ENCODE peak calls at places on chromosome 16, in nine cellular contexts. X is PC-3, I is AG04449, Y is AG09309, C is tibial nerve, V is transverse colon, Z is body of pancreas, G is psoas muscle, Q is HepG2. M is an unnamed sample.

GRCh38 chr16:68760671-68761275 is 23.7 kb downstream of the CDH1 start:
- DNase-seq in X (peak; percentile 71), I (no peak), Y (no peak), C (no peak), V (peak; percentile 41), Z (peak; percentile 61), G (no peak), Q (peak; percentile 87), M (no peak)

GRCh38 chr16:75250089-75250808 is 1.2 kb downstream of the BCAR1 start:
- DNase-seq in X (peak; percentile 24), I (no peak), Y (no peak), C (no peak), V (peak; percentile 81), Z (peak; percentile 90), G (peak; percentile 41), Q (no peak), M (no peak)

GRCh38 chr16:57325458-57325857 is 33.1 kb upstream of the CCL22 start:
- DNase-seq in X (peak; percentile 22), I (no peak), Y (no peak), C (no peak), V (no peak), Z (no peak), G (no peak), Q (peak; percentile 43), M (no peak)

GRCh38 chr16:15054357-15055140 is 1.3 kb downstream of the NTAN1 start:
- DNase-seq in X (no peak), I (no peak), Y (no peak), C (no peak), V (no peak), Z (no peak), G (no peak), Q (no peak), M (no peak)

GRCh38 chr16:84178892-84179611 is 7.8 kb downstream of the TAF1C start:
- DNase-seq in X (no peak), I (no peak), Y (no peak), C (no peak), V (no peak), Z (no peak), G (no peak), Q (no peak), M (no peak)

GRCh38 chr16:55759983-55760664 is 72.8 kb downstream of the CES1 start:
- DNase-seq in X (no peak), I (no peak), Y (no peak), C (no peak), V (no peak), Z (no peak), G (peak; percentile 14), Q (peak; percentile 70), M (no peak)

GRCh38 chr16:60225541-60225940 is 1491.4 kb upstream of the GOT2 start:
- DNase-seq in X (no peak), I (no peak), Y (no peak), C (no peak), V (no peak), Z (no peak), G (no peak), Q (no peak), M (no peak)

GRCh38 chr16:29873319-29873718 is 10.3 kb upstream of the CDIPT start:
- DNase-seq in X (no peak), I (no peak), Y (no peak), C (no peak), V (no peak), Z (no peak), G (no peak), Q (no peak), M (no peak)

GRCh38 chr16:86584726-86585721 is 6.7 kb downstream of the FOXL1 start:
- DNase-seq in X (peak; percentile 84), I (no peak), Y (no peak), C (no peak), V (no peak), Z (no peak), G (no peak), Q (no peak), M (no peak)

GRCh38 chr16:78133919-78134318 is 34.5 kb downstream of the WWOX start:
- DNase-seq in X (peak; percentile 59), I (no peak), Y (no peak), C (no peak), V (no peak), Z (no peak), G (no peak), Q (peak; percentile 87), M (no peak)

GRCh38 chr16:50102046-50102756 is 36.4 kb downstream of the HEATR3 start:
- DNase-seq in X (no peak), I (peak; percentile 68), Y (peak; percentile 42), C (no peak), V (no peak), Z (no peak), G (no peak), Q (no peak), M (peak; percentile 23)

GRCh38 chr16:3861808-3862451 is 18.6 kb downstream of the CREBBP start:
- DNase-seq in X (no peak), I (no peak), Y (no peak), C (no peak), V (no peak), Z (no peak), G (no peak), Q (no peak), M (no peak)

GRCh38 chr16:15445450-15445849 is 11.1 kb downstream of the BMERB1 start:
- DNase-seq in X (no peak), I (no peak), Y (no peak), C (no peak), V (no peak), Z (no peak), G (no peak), Q (no peak), M (no peak)

GRCh38 chr16:28524544-28525179 is 14.1 kb downstream of the NUPR1 start:
- DNase-seq in X (no peak), I (no peak), Y (no peak), C (no peak), V (no peak), Z (no peak), G (no peak), Q (no peak), M (no peak)

GRCh38 chr16:2056077-2056476 is 8.3 kb downstream of the TSC2 start:
- DNase-seq in X (peak; percentile 15), I (no peak), Y (no peak), C (no peak), V (no peak), Z (no peak), G (no peak), Q (peak; percentile 38), M (no peak)
- TF ChIP-seq CTCF in X (peak; percentile 46), I (peak; percentile 33), Y (peak; percentile 43), C (no peak), V (no peak), Z (no peak), G (peak; percentile 11), Q (peak; percentile 71), M (no peak)

DNA sequence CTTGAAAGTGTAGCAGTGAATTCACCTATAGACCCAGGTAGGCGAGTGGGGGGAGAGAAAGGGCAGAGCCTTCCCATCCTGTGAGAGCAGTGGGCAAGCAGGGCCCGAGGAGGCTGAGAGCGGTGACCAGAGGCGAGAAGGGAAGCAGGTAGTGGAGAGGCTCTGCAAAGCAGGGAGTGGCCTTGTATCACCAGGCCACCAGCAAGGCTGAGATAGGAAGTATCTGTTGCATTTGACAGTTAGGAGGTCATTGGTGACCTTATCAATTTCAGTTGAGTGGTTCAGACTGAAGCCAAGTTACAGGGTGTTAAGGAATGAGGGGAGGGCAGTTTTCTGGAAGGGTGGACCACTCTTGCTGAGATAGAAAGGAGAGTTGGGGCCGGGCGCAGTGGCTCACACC is 10.7 kb upstream of the HSD3B7 start:
- DNase-seq in X (no peak), I (no peak), Y (no peak), C (no peak), V (no peak), Z (no peak), G (no peak), Q (no peak), M (no peak)
- H3K4me3 ChIP-seq in X (no peak overlapping the region), I (no peak overlapping the region), Y (no peak overlapping the region), C (no peak overlapping the region), V (no peak overlapping the region), Z (no peak overlapping the region), G (no peak overlapping the region), Q (no peak overlapping the region), M (no peak overlapping the region)

DNA sequence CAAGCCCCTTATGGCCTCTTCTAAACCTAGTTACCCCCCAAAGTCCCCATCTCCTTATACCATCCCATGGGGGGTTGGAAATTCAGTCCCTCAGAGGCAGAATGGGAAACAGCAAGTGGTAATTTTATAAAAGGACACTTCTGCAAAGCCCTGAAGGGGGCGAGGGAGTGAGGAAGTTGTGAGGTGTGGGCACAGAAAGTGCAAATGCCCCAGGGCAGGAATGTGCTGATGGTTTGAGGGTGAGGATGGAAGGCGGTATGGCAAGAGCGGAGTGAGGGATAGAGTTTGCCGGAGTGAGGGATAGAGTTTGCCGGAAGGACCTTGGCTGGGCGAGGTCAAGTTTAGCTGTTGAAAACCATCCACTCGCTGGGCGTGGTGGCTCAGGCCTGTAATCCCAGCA is 52.7 kb downstream of the HAPSTR1 start:
- DNase-seq in X (no peak), I (no peak), Y (no peak), C (no peak), V (no peak), Z (no peak), G (no peak), Q (no peak), M (no peak)
- TF ChIP-seq CTCF in X (no peak), I (no peak), Y (no peak), C (no peak), V (no peak), Z (no peak), G (no peak), Q (no peak), M (no peak)

GRCh38 chr16:67184453-67185002 is 765 bp upstream of the MATCAP1 start:
- DNase-seq in X (no peak), I (no peak), Y (no peak), C (no peak), V (no peak), Z (no peak), G (no peak), Q (no peak), M (no peak)
- H3K4me3 ChIP-seq in X (peak overlapping the region; percentile 79), I (peak overlapping the region; percentile 74), Y (peak overlapping the region; percentile 46), C (peak overlapping the region; percentile 49), V (peak overlapping the region; percentile 52), Z (peak overlapping the region; percentile 49), G (peak overlapping the region; percentile 95), Q (peak overlapping the region; percentile 72), M (peak overlapping the region; percentile 66)

GRCh38 chr16:6611535-6611934 is 721.1 kb upstream of the RBFOX1 start:
- DNase-seq in X (no peak), I (no peak), Y (no peak), C (no peak), V (no peak), Z (no peak), G (no peak), Q (no peak), M (no peak)
- TF ChIP-seq CTCF in X (no peak), I (no peak), Y (no peak), C (no peak), V (no peak), Z (no peak), G (no peak), Q (peak; percentile 14), M (no peak)